ENCODE peak calls at places on chromosomes 3 and 15, in five cellular contexts. U is activated naive CD8-positive, alpha-beta T cell treated with anti-CD3 and anti-CD28 coated beads, Interleukin-2, amount 50 U/mL, for 16 hours; A is HTR-8/SVneo; Y is fibroblast of mammary gland; X is natural killer cell. F is an unnamed sample.

GRCh38 chr3:30227571-30228301 is 378.7 kb upstream of the TGFBR2 start:
- DNase-seq in Y (peak), X (no peak), U (no peak), A (peak), F (no peak)

GRCh38 chr15:66956672-66957540 is 108.5 kb upstream of the SMAD3 start:
- DNase-seq in X (no peak), A (no peak), U (no peak), Y (no peak), F (no peak)

GRCh38 chr3:114207768-114208167 is 28.9 kb upstream of the DRD3 start:
- DNase-seq in A (no peak), Y (no peak), X (no peak), U (no peak), F (no peak)

GRCh38 chr3:16377196-16377595 is 112.2 kb downstream of the OXNAD1 start:
- DNase-seq in U (no peak), A (no peak), X (no peak), Y (no peak), F (no peak)

GRCh38 chr3:14991148-14991742 is 43.9 kb downstream of the NR2C2 start:
- DNase-seq in U (no peak), X (no peak), Y (no peak), A (no peak), F (no peak)

GRCh38 chr15:61654918-61655317 is 405.3 kb downstream of the VPS13C start:
- DNase-seq in A (no peak), U (no peak), X (no peak), Y (peak), F (no peak)

GRCh38 chr3:87733671-87734367 is 325.0 kb downstream of the CGGBP1 start:
- DNase-seq in X (no peak), A (no peak), U (no peak), Y (no peak), F (no peak)

GRCh38 chr3:120558784-120559227 is 37.3 kb upstream of the NDUFB4 start:
- DNase-seq in Y (peak), U (peak), A (peak), X (peak), F (peak)

GRCh38 chr3:127525373-127525772 is 65.2 kb downstream of the TPRA1 start:
- DNase-seq in U (no peak), A (peak), Y (peak), X (no peak), F (no peak)

GRCh38 chr15:100192092-100192695 is 149.6 kb downstream of the ADAMTS17 start:
- DNase-seq in U (no peak), X (no peak), Y (no peak), A (no peak), F (no peak)

GRCh38 chr3:74523811-74524210 is 90.6 kb downstream of the CNTN3 start:
- DNase-seq in X (no peak), Y (peak), A (no peak), U (no peak), F (no peak)

GRCh38 chr15:101323793-101324505 is 28.9 kb upstream of the SNRPA1 start:
- DNase-seq in Y (no peak), X (no peak), A (no peak), U (no peak), F (no peak)

GRCh38 chr3:140585828-140586227 is 92.0 kb upstream of the TRIM42 start:
- DNase-seq in A (no peak), U (no peak), Y (peak), X (no peak), F (no peak)

GRCh38 chr15:93223803-93224202 is 134.8 kb upstream of the RGMA start:
- DNase-seq in Y (no peak), U (no peak), X (no peak), A (no peak), F (no peak)

GRCh38 chr3:191100516-191100915 is 98.5 kb upstream of the OSTN start:
- DNase-seq in Y (no peak), U (no peak), X (no peak), A (no peak), F (no peak)

GRCh38 chr15:40330368-40330836 is 6.9 kb downstream of the INAFM2 start:
- DNase-seq in X (no peak), Y (no peak), U (no peak), A (no peak), F (peak)

GRCh38 chr3:146160964-146161724 is at the start of gene PLOD2:
- DNase-seq in U (no peak), Y (peak), X (no peak), A (peak), F (peak)

GRCh38 chr3:104080228-104080627 is 1286.5 kb upstream of the ALCAM start:
- DNase-seq in X (no peak), Y (no peak), U (no peak), A (no peak), F (no peak)

GRCh38 chr3:75192065-75192658 is 472.0 kb upstream of the FRG2C start:
- DNase-seq in U (no peak), X (peak), A (peak), Y (peak), F (no peak)

GRCh38 chr15:90463381-90463780 is 66.3 kb upstream of the CRTC3 start:
- DNase-seq in A (no peak), Y (peak), U (no peak), X (no peak), F (no peak)

GRCh38 chr3:87792532-87793321 is 266.1 kb downstream of the CGGBP1 start:
- DNase-seq in X (no peak), Y (no peak), A (no peak), U (no peak), F (no peak)

GRCh38 chr3:127473244-127474024 is 117.1 kb downstream of the TPRA1 start:
- DNase-seq in U (no peak), A (peak), Y (no peak), X (no peak), F (no peak)

GRCh38 chr3:114290911-114291901 is 2.6 kb upstream of the TIGIT start:
- DNase-seq in Y (peak), U (peak), A (peak), X (peak), F (peak)

GRCh38 chr3:85342915-85343314 is 384.1 kb downstream of the CADM2 start:
- DNase-seq in X (no peak), Y (no peak), A (peak), U (no peak), F (no peak)

GRCh38 chr3:38334656-38335055 is 11.9 kb upstream of the XYLB start:
- DNase-seq in Y (peak), X (no peak), A (no peak), U (no peak), F (no peak)

GRCh38 chr15:27028836-27029482 is 58.0 kb downstream of the GABRG3 start:
- DNase-seq in A (no peak), Y (no peak), U (no peak), X (no peak), F (no peak)

GRCh38 chr3:64915778-64916177 is 228.0 kb upstream of the ADAMTS9 start:
- DNase-seq in X (no peak), Y (peak), U (no peak), A (no peak), F (peak)

GRCh38 chr3:159664653-159665052 is 324.0 kb upstream of the IL12A start:
- DNase-seq in Y (no peak), U (no peak), X (no peak), A (no peak), F (no peak)

GRCh38 chr15:101479851-101480612 is 9.5 kb downstream of the PCSK6 start:
- DNase-seq in Y (no peak), X (no peak), U (no peak), A (no peak), F (no peak)